ENCODE peak calls at places on chromosome 2, in four cellular contexts. R is activated T-helper 1 cell treated with Interleukin-2 at 50 U/mL for 16 hours; A is stimulated activated CD8-positive, alpha-beta memory T cell treated with anti-CD3 and anti-CD28 coated beads, Interleukin-7, amount 100 ng/mL, for 24 hours; D is GM10248. I is an unnamed sample.

GRCh38 chr2:238509903-238510302 is 83.2 kb downstream of the ASB1 start:
- DNase-seq in R (no peak), A (no peak), D (no peak), I (no peak)

GRCh38 chr2:628651-629050 is 48.6 kb downstream of the TMEM18 start:
- DNase-seq in R (no peak), A (no peak), D (no peak), I (no peak)

GRCh38 chr2:41791523-41791922 is 256.3 kb upstream of the PKDCC start:
- DNase-seq in R (no peak), A (no peak), D (peak; percentile 20), I (no peak)

GRCh38 chr2:66888791-66889631 is 454.1 kb downstream of the MEIS1 start:
- DNase-seq in R (no peak), A (no peak), D (no peak), I (no peak)

GRCh38 chr2:10053351-10053750 is 10.0 kb downstream of the KLF11 start:
- DNase-seq in R (no peak), A (no peak), D (no peak), I (no peak)

GRCh38 chr2:235532307-235532706 is 38.5 kb downstream of the AGAP1 start:
- DNase-seq in R (no peak), A (no peak), D (no peak), I (no peak)

GRCh38 chr2:191166756-191167445 is 16.1 kb upstream of the STAT4 start:
- DNase-seq in R (no peak), A (no peak), D (no peak), I (no peak)

GRCh38 chr2:159961005-159961404 is 101.4 kb downstream of the PLA2R1 start:
- DNase-seq in R (no peak), A (no peak), D (no peak), I (no peak)

GRCh38 chr2:148545387-148546256 is 98.9 kb upstream of the EPC2 start:
- DNase-seq in R (no peak), A (no peak), D (no peak), I (no peak)

GRCh38 chr2:8750221-8750620 is 68.4 kb downstream of the ID2 start:
- DNase-seq in R (no peak), A (no peak), D (no peak), I (no peak)

GRCh38 chr2:47751856-47752414 is 31.0 kb upstream of the MSH6 start:
- DNase-seq in R (no peak), A (no peak), D (no peak), I (no peak)

GRCh38 chr2:54952978-54953456 is 97.2 kb downstream of the RTN4 start:
- DNase-seq in R (no peak), A (no peak), D (no peak), I (no peak)

GRCh38 chr2:99880148-99880983 is 262.0 kb downstream of the AFF3 start:
- DNase-seq in R (no peak), A (no peak), D (no peak), I (no peak)

GRCh38 chr2:202687276-202687675 is 52.5 kb downstream of the FAM117B start:
- DNase-seq in R (no peak), A (no peak), D (no peak), I (no peak)

GRCh38 chr2:73700661-73701447 is 36.3 kb downstream of the TPRKB start:
- DNase-seq in R (no peak), A (no peak), D (no peak), I (no peak)

GRCh38 chr2:27407798-27408491 is 1.4 kb downstream of the PPM1G start:
- DNase-seq in R (no peak), A (no peak), D (no peak), I (no peak)